ENCODE peak calls at places on chromosomes 1 and 21, in five cellular contexts. L is adrenal gland; G is lung; A is naive thymus-derived CD4-positive, alpha-beta T cell; Z is suprapubic skin. P is an unnamed sample.

GRCh38 chr1:162868972-162869371 is 8.0 kb upstream of the CCDC190 start:
- DNase-seq in L (no peak), G (no peak), A (no peak), Z (no peak), P (no peak)

GRCh38 chr21:41593051-41593783 is 85.3 kb upstream of the TMPRSS2 start:
- DNase-seq in L (no peak), G (peak; percentile 60), A (no peak), Z (peak; percentile 33), P (no peak)

GRCh38 chr1:171245458-171246064 is 2.7 kb upstream of the FMO1 start:
- DNase-seq in L (peak; percentile 38), G (no peak), A (peak; percentile 14), Z (no peak), P (no peak)

GRCh38 chr1:155835548-155835947 is 21.5 kb downstream of the GON4L start:
- DNase-seq in L (no peak), G (no peak), A (no peak), Z (no peak), P (no peak)

GRCh38 chr1:28835237-28835650 is 23.3 kb downstream of the OPRD1 start:
- DNase-seq in L (no peak), G (no peak), A (no peak), Z (no peak), P (no peak)

GRCh38 chr1:229675396-229675795 is 49.3 kb downstream of the URB2 start:
- DNase-seq in L (no peak), G (no peak), A (no peak), Z (no peak), P (no peak)

GRCh38 chr1:29196863-29197589 is 15.3 kb upstream of the SRSF4 start:
- DNase-seq in L (no peak), G (no peak), A (no peak), Z (no peak), P (no peak)

GRCh38 chr21:37206531-37206930 is 60.6 kb downstream of the VPS26C start:
- DNase-seq in L (no peak), G (no peak), A (no peak), Z (no peak), P (no peak)

GRCh38 chr1:200443860-200444259 is 34.0 kb upstream of the ZNF281 start:
- DNase-seq in L (no peak), G (no peak), A (no peak), Z (no peak), P (no peak)

GRCh38 chr1:201888282-201889033 is at the start of gene SHISA4:
- DNase-seq in L (peak; percentile 92), G (peak; percentile 83), A (no peak), Z (peak; percentile 80), P (peak; percentile 94)

GRCh38 chr1:21200767-21201166 is 24.1 kb upstream of the EIF4G3 start:
- DNase-seq in L (no peak), G (no peak), A (no peak), Z (no peak), P (no peak)
- H3K27ac ChIP-seq in L (no peak overlapping the region), G (no peak overlapping the region), A (no peak overlapping the region), Z (no peak overlapping the region), P (no peak overlapping the region)

GRCh38 chr1:178055093-178055492 is 38.8 kb upstream of the RASAL2 start:
- DNase-seq in L (peak; percentile 45), G (peak; percentile 40), A (no peak), Z (no peak), P (peak; percentile 19)

GRCh38 chr1:178060789-178061556 is 32.9 kb upstream of the RASAL2 start:
- DNase-seq in L (no peak), G (no peak), A (no peak), Z (no peak), P (peak; percentile 24)

GRCh38 chr1:178057131-178057765 is 36.7 kb upstream of the RASAL2 start:
- DNase-seq in L (peak; percentile 30), G (no peak), A (no peak), Z (no peak), P (no peak)

GRCh38 chr1:178055779-178056471 is 38.0 kb upstream of the RASAL2 start:
- DNase-seq in L (no peak), G (no peak), A (no peak), Z (no peak), P (no peak)

GRCh38 chr1:178057863-178058576 is 35.9 kb upstream of the RASAL2 start:
- DNase-seq in L (peak; percentile 58), G (no peak), A (no peak), Z (no peak), P (peak; percentile 39)
- H3K27ac ChIP-seq in L (peak overlapping the region; percentile 21), G (peak overlapping the region; percentile 88), A (no peak overlapping the region), Z (peak overlapping the region; percentile 80), P (peak overlapping the region; percentile 27)

GRCh38 chr21:26572668-26573381 is at the start of gene CYYR1:
- DNase-seq in L (peak; percentile 70), G (no peak), A (no peak), Z (no peak), P (no peak)
- H3K27ac ChIP-seq in L (peak within 1 kb of the TSS; percentile 83), G (peak within 1 kb of the TSS; percentile 75), A (no peak within 1 kb of the TSS), Z (peak within 1 kb of the TSS; percentile 80), P (peak within 1 kb of the TSS; percentile 13)

GRCh38 chr1:53736290-53736689 is 2.7 kb downstream of the GLIS1 start:
- DNase-seq in L (no peak), G (no peak), A (no peak), Z (no peak), P (no peak)
- H3K27ac ChIP-seq in L (no peak overlapping the region), G (no peak overlapping the region), A (no peak overlapping the region), Z (no peak overlapping the region), P (no peak overlapping the region)

GRCh38 chr1:158818991-158819405 is 12.2 kb upstream of the MNDA start:
- DNase-seq in L (no peak), G (no peak), A (no peak), Z (no peak), P (peak; percentile 3)

GRCh38 chr1:158819461-158820443 is 11.4 kb upstream of the MNDA start:
- DNase-seq in L (no peak), G (no peak), A (no peak), Z (no peak), P (no peak)

GRCh38 chr1:158821723-158822122 is 9.4 kb upstream of the MNDA start:
- DNase-seq in L (no peak), G (no peak), A (no peak), Z (no peak), P (no peak)

GRCh38 chr1:158814970-158815369 is 16.2 kb upstream of the MNDA start:
- DNase-seq in L (no peak), G (no peak), A (no peak), Z (no peak), P (no peak)

GRCh38 chr1:158818560-158818959 is 12.6 kb upstream of the MNDA start:
- DNase-seq in L (no peak), G (no peak), A (no peak), Z (no peak), P (no peak)
- H3K27ac ChIP-seq in L (no peak overlapping the region), G (no peak overlapping the region), A (no peak overlapping the region), Z (peak overlapping the region; percentile 10), P (no peak overlapping the region)

DNA sequence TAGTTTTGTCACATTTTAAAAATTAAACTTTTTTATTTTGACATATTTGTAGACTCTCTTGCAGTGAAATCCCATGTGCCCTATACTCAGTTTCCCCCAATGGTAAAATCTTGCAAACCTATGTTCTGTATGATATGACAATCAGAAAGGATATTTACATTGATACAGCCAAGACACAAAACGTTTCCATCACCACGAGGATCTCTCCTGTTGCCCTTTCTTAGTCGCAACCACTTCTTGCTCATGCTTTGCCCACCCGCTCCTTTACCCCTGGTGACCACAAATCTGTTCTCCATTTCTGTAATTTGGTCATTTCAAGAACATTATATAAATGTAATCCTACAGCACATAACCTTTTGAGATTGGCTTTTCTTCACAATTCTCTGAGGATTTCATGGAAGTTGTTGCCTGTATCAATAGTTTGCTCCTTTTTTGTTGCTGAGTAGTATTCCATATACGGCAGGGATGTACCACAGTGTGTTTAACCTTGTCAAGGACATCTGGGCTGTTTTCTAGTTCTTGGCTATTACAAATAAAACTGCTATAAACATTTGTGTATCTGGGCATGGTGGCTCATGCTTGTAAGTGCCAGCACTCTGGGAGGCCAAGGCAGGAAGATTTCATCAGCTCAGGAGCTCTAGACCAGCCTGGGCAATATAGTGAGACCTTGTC is 14.0 kb upstream of the BATF3 start:
- DNase-seq in L (no peak), G (no peak), A (no peak), Z (no peak), P (no peak)
- H3K27ac ChIP-seq in L (no peak overlapping the region), G (no peak overlapping the region), A (no peak overlapping the region), Z (no peak overlapping the region), P (no peak overlapping the region)

GRCh38 chr1:100045206-100045605 is 75.4 kb downstream of the SLC35A3 start:
- DNase-seq in L (no peak), G (no peak), A (no peak), Z (no peak), P (no peak)
- H3K27ac ChIP-seq in L (no peak overlapping the region), G (no peak overlapping the region), A (no peak overlapping the region), Z (no peak overlapping the region), P (no peak overlapping the region)

P was measured in caudate nucleus.